ENCODE peak calls at places on chromosomes 13 and 19, in five cellular contexts. X is Peyer's patch, E is SK-N-SH, L is HAP-1, F is neural progenitor cell. N is an unnamed sample.

GRCh38 chr13:88925954-88926353 is 1254.8 kb downstream of the SLITRK5 start:
- DNase-seq in X (no peak), E (no peak), F (no peak), L (no peak), N (no peak)

GRCh38 chr13:29522044-29522685 is 73.3 kb downstream of the SLC7A1 start:
- DNase-seq in L (peak; percentile 4), F (no peak), X (no peak), E (no peak), N (no peak)

GRCh38 chr13:103694033-103694432 is 627.8 kb upstream of the SLC10A2 start:
- DNase-seq in X (no peak), E (no peak), F (no peak), L (no peak), N (no peak)

GRCh38 chr13:87089391-87089790 is 581.8 kb upstream of the SLITRK5 start:
- DNase-seq in X (no peak), F (no peak), L (no peak), E (no peak), N (no peak)

GRCh38 chr19:37329686-37330085 is 41.2 kb upstream of the ZNF527 start:
- DNase-seq in F (peak; percentile 25), L (no peak), X (no peak), E (peak; percentile 32), N (no peak)

GRCh38 chr19:41995959-41996797 is 2.1 kb upstream of the ATP1A3 start:
- DNase-seq in F (peak; percentile 92), X (no peak), L (no peak), E (peak; percentile 90), N (no peak)

GRCh38 chr19:13091400-13092161 is 11.1 kb downstream of the LYL1 start:
- DNase-seq in X (no peak), E (peak; percentile 91), F (peak; percentile 59), L (no peak), N (no peak)

GRCh38 chr13:83151308-83151660 is 731.0 kb downstream of the SLITRK1 start:
- DNase-seq in F (no peak), E (no peak), L (no peak), X (no peak), N (no peak)

GRCh38 chr13:84668637-84669036 is 786.4 kb upstream of the SLITRK1 start:
- DNase-seq in X (no peak), E (no peak), L (peak; percentile 64), F (no peak), N (no peak)

GRCh38 chr13:113205428-113205931 is 3.0 kb downstream of the PCID2 start:
- DNase-seq in X (no peak), F (no peak), E (no peak), L (no peak), N (no peak)

GRCh38 chr19:16778796-16779411 is 50.3 kb upstream of the SIN3B start:
- DNase-seq in X (peak; percentile 74), E (peak; percentile 52), L (peak; percentile 8), F (peak; percentile 69), N (peak; percentile 69)

GRCh38 chr19:47427241-47428176 is 8.2 kb upstream of the MEIS3 start:
- DNase-seq in L (peak; percentile 70), E (peak; percentile 86), F (peak; percentile 87), X (peak; percentile 79), N (peak; percentile 69)

GRCh38 chr13:49300716-49301589 is 53.2 kb downstream of the CDADC1 start:
- DNase-seq in X (peak; percentile 82), L (peak; percentile 82), E (peak; percentile 76), F (peak; percentile 73), N (peak; percentile 57)

GRCh38 chr13:111005808-111006494 is 91.1 kb upstream of the ANKRD10 start:
- DNase-seq in L (no peak), F (no peak), X (no peak), E (no peak), N (no peak)

GRCh38 chr19:7197169-7197759 is 97.0 kb downstream of the INSR start:
- DNase-seq in X (peak; percentile 95), L (peak; percentile 89), F (peak; percentile 92), E (peak; percentile 90), N (peak; percentile 95)

GRCh38 chr13:79497852-79498251 is 16.9 kb downstream of the NDFIP2 start:
- DNase-seq in L (no peak), X (no peak), F (no peak), E (no peak), N (no peak)

GRCh38 chr13:46751811-46752635 is 44.9 kb downstream of the ESD start:
- DNase-seq in F (peak; percentile 11), X (peak; percentile 54), L (no peak), E (no peak), N (no peak)

GRCh38 chr19:15430526-15431120 is 11.8 kb upstream of the AKAP8L start:
- DNase-seq in E (no peak), F (no peak), X (no peak), L (no peak), N (no peak)
- H3K36me3 ChIP-seq in E (peaks cover 12% of the 10 kb centered on the region), F (no peaks in the 10 kb centered on the region), X (no peaks in the 10 kb centered on the region), L (peaks cover 20% of the 10 kb centered on the region), N (peaks cover 36% of the 10 kb centered on the region)

DNA sequence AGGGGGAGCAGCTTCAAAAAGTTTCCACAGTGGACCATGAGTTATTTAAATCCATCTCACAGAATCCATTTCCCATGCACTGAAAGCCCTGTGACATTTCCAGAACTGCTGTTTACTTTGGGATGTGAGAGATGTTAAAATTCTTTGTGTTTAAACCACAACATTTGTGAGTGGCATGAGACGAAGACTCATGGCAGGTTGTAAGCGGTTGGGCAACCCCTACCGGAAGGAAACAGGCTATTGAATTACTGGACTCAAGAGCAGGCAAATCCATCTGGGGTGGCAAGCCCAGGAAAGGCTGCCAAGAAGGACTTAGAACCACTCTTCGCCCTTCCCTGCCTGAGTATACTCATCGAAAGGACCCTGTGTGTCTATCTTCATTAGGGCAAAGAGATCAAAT is 22.3 kb upstream of the CLDN10 start:
- DNase-seq in X (no peak), E (no peak), L (no peak), F (no peak), N (peak; percentile 54)
- H3K4me1 ChIP-seq in X (no peaks in the 10 kb centered on the region), E (peaks cover 10% of the 10 kb centered on the region), L (peaks cover 10% of the 10 kb centered on the region), F (peaks cover 17% of the 10 kb centered on the region), N (no peaks in the 10 kb centered on the region)

DNA sequence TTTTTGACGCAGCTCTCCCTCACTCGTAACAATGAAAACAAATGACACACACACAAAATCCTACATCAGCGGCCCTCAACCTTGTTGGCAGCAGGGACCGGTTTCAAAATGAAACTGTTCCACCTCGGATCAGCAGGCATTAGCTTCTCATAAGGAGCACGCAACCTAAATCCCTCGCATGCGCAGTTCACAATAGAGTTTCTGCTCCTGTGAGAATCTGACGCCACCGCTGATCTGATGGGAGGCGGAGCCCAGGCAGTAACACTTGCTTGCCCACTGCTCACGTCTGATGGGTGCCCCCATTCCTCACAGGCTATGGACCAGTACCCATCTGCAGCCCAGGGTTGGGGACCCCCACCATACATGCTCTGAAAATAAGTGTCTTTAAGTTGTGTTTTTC is 43.4 kb downstream of the DHRS12 start:
- DNase-seq in F (no peak), X (no peak), L (no peak), E (no peak), N (no peak)
- H3K36me3 ChIP-seq in F (no peaks in the 10 kb centered on the region), X (no peaks in the 10 kb centered on the region), L (peaks cover 5% of the 10 kb centered on the region), E (peaks cover 51% of the 10 kb centered on the region), N (peaks cover 56% of the 10 kb centered on the region)

GRCh38 chr13:98534821-98535220 is 42.1 kb downstream of the STK24 start:
- DNase-seq in F (no peak), E (no peak), X (no peak), L (no peak), N (no peak)
- H3K4me1 ChIP-seq in F (peaks cover 2% of the 10 kb centered on the region), E (no peaks in the 10 kb centered on the region), X (peaks cover 5% of the 10 kb centered on the region), L (no peaks in the 10 kb centered on the region), N (peaks cover 50% of the 10 kb centered on the region)

GRCh38 chr13:24905242-24905641 is 141.3 kb downstream of the RNF17 start:
- DNase-seq in E (no peak), X (no peak), L (no peak), F (no peak), N (no peak)

GRCh38 chr13:24910502-24911134 is 146.6 kb downstream of the RNF17 start:
- DNase-seq in F (no peak), E (no peak), X (no peak), L (no peak), N (no peak)

GRCh38 chr13:24906268-24906667 is 142.3 kb downstream of the RNF17 start:
- DNase-seq in L (no peak), F (no peak), X (no peak), E (no peak), N (no peak)

GRCh38 chr13:24916464-24916863 is 152.5 kb downstream of the RNF17 start:
- DNase-seq in L (no peak), E (no peak), F (no peak), X (no peak), N (no peak)

GRCh38 chr13:24911135-24911524 is 147.2 kb downstream of the RNF17 start:
- DNase-seq in E (no peak), L (no peak), X (no peak), F (no peak), N (no peak)
- H3K36me3 ChIP-seq in E (peaks cover 22% of the 10 kb centered on the region), L (peaks cover 36% of the 10 kb centered on the region), X (no peaks in the 10 kb centered on the region), F (peaks cover 4% of the 10 kb centered on the region), N (peaks cover 25% of the 10 kb centered on the region)